ENCODE peak calls at places on chromosomes 16 and 17, in five cellular contexts. V, A, Y, I and U are unnamed samples.

GRCh38 chr16:77307764-77308561 is 108.8 kb downstream of the SYCE1L start:
- DNase-seq in I (no peak), V (no peak), A (no peak), Y (no peak), U (no peak)

GRCh38 chr16:85924675-85925074 is 25.7 kb downstream of the IRF8 start:
- DNase-seq in I (no peak), A (no peak), Y (peak), V (no peak), U (no peak)

GRCh38 chr17:49015179-49015923 is 18.2 kb downstream of the IGF2BP1 start:
- DNase-seq in I (no peak), V (no peak), A (no peak), Y (no peak), U (no peak)

GRCh38 chr17:6786618-6787017 is 10.6 kb downstream of the FBXO39 start:
- DNase-seq in V (no peak), I (no peak), Y (peak), A (no peak), U (peak)

GRCh38 chr17:7308625-7309433 is 1.4 kb downstream of the EIF5A start:
- DNase-seq in Y (peak), A (peak), I (peak), V (peak), U (peak)

GRCh38 chr16:85319208-85319983 is 207.1 kb upstream of the CIBAR2 start:
- DNase-seq in V (no peak), Y (no peak), I (no peak), A (no peak), U (no peak)

GRCh38 chr17:28282596-28282995 is 36.4 kb upstream of the TMEM97 start:
- DNase-seq in V (no peak), A (no peak), I (no peak), Y (peak), U (no peak)

GRCh38 chr16:58243528-58244004 is 45.7 kb upstream of the CSNK2A2 start:
- DNase-seq in A (no peak), I (no peak), Y (no peak), V (no peak), U (no peak)

GRCh38 chr17:64491034-64491860 is 5.6 kb downstream of the POLG2 start:
- DNase-seq in I (no peak), A (no peak), Y (no peak), V (peak), U (no peak)

GRCh38 chr16:12412890-12413289 is 390.8 kb downstream of the CPPED1 start:
- DNase-seq in A (no peak), V (no peak), Y (no peak), I (no peak), U (no peak)

GRCh38 chr17:4850236-4850635 is 17.1 kb downstream of the MINK1 start:
- DNase-seq in I (no peak), Y (no peak), V (no peak), A (no peak), U (no peak)

GRCh38 chr17:60159479-60159866 is 9.7 kb downstream of the CA4 start:
- DNase-seq in V (no peak), Y (no peak), I (no peak), A (no peak), U (no peak)

GRCh38 chr17:43467981-43468541 is 15.7 kb upstream of the DHX8 start:
- DNase-seq in Y (no peak), V (no peak), I (no peak), A (peak), U (peak)

GRCh38 chr16:27226476-27226875 is 23.1 kb downstream of the KDM8 start:
- DNase-seq in V (no peak), I (no peak), Y (no peak), A (no peak), U (no peak)

GRCh38 chr17:41739661-41740352 is 5.4 kb upstream of the HAP1 start:
- DNase-seq in Y (peak), I (no peak), A (no peak), V (no peak), U (no peak)

GRCh38 chr17:13587487-13588338 is 14.0 kb downstream of the HS3ST3A1 start:
- DNase-seq in V (no peak), A (no peak), Y (no peak), I (no peak), U (no peak)

GRCh38 chr17:63356275-63356905 is 89.7 kb downstream of the CYB561 start:
- DNase-seq in I (no peak), V (no peak), A (peak), Y (peak), U (peak)

GRCh38 chr17:72301887-72302286 is 181.1 kb downstream of the SOX9 start:
- DNase-seq in I (no peak), A (no peak), Y (no peak), V (no peak), U (no peak)

GRCh38 chr17:44672479-44673093 is 16.3 kb downstream of the MEIOC start:
- DNase-seq in Y (no peak), I (no peak), A (no peak), V (peak), U (no peak)

GRCh38 chr17:4219241-4219640 is 44.5 kb downstream of the ANKFY1 start:
- DNase-seq in A (no peak), I (no peak), Y (no peak), V (no peak), U (no peak)

GRCh38 chr16:58497935-58498334 is 2.0 kb upstream of the NDRG4 start:
- DNase-seq in A (no peak), V (no peak), I (no peak), Y (no peak), U (no peak)

GRCh38 chr17:50712641-50713296 is 5.1 kb upstream of the ANKRD40 start:
- DNase-seq in I (no peak), A (no peak), Y (no peak), V (no peak), U (no peak)

GRCh38 chr17:38815576-38816193 is 9.4 kb downstream of the CWC25 start:
- DNase-seq in Y (no peak), A (no peak), V (peak), I (no peak), U (no peak)

GRCh38 chr17:2090804-2091534 is 36.1 kb downstream of the HIC1 start:
- DNase-seq in V (no peak), Y (peak), I (no peak), A (peak), U (peak)

GRCh38 chr16:68396481-68396880 is 51.8 kb downstream of the SMPD3 start:
- DNase-seq in I (no peak), V (peak), Y (no peak), A (peak), U (peak)

GRCh38 chr17:60305141-60305540 is 86.8 kb downstream of the USP32 start:
- DNase-seq in A (peak), V (peak), I (no peak), Y (no peak), U (no peak)

GRCh38 chr17:19359856-19360255 is 2.7 kb downstream of the B9D1 start:
- DNase-seq in Y (no peak), A (no peak), I (no peak), V (no peak), U (no peak)

GRCh38 chr17:70343134-70343533 is 173.8 kb downstream of the KCNJ2 start:
- DNase-seq in I (no peak), A (no peak), Y (no peak), V (no peak), U (no peak)

GRCh38 chr17:74780443-74781238 is 4.5 kb upstream of the NAT9 start:
- DNase-seq in Y (no peak), V (peak), A (no peak), I (no peak), U (peak)

GRCh38 chr17:77610518-77610893 is 348.0 kb upstream of the TNRC6C start:
- DNase-seq in A (no peak), V (no peak), Y (no peak), I (no peak), U (no peak)

GRCh38 chr16:23865853-23866252 is 30.1 kb downstream of the PRKCB start:
- DNase-seq in V (no peak), I (no peak), A (no peak), Y (no peak), U (no peak)

GRCh38 chr16:21637032-21637968 is 15.1 kb downstream of the IGSF6 start:
- DNase-seq in V (no peak), A (no peak), I (no peak), Y (no peak), U (no peak)

GRCh38 chr16:67675579-67675935 is 8.9 kb downstream of the C16orf86 start:
- DNase-seq in I (no peak), V (no peak), A (no peak), Y (no peak), U (no peak)

GRCh38 chr16:84606081-84606875 is 11.6 kb downstream of the COTL1 start:
- DNase-seq in I (no peak), A (no peak), Y (no peak), V (no peak), U (no peak)

GRCh38 chr16:83473926-83474660 is 333.7 kb upstream of the HSBP1 start:
- DNase-seq in Y (no peak), I (no peak), A (no peak), V (no peak), U (no peak)

GRCh38 chr17:36877774-36878173 is 59.5 kb upstream of the LHX1 start:
- DNase-seq in Y (no peak), I (no peak), V (no peak), A (no peak), U (no peak)

GRCh38 chr17:34997355-34997862 is 17.1 kb downstream of the LIG3 start:
- DNase-seq in V (no peak), I (no peak), Y (no peak), A (no peak), U (no peak)

GRCh38 chr17:81831957-81832607 is 1.0 kb downstream of the MCRIP1 start:
- DNase-seq in A (no peak), V (peak), I (peak), Y (peak), U (no peak)